ENCODE peak calls at places on chromosomes 13 and 19, in seven cellular contexts. B, V, S, C, H, P and T are unnamed samples.

GRCh38 chr13:69474286-69474685 is 633.3 kb upstream of the ATXN8OS start:
- DNase-seq in B (no peak), H (no peak), C (no peak), S (no peak), P (no peak), V (no peak), T (no peak)

GRCh38 chr13:46051958-46052313 is 610 bp downstream of the ZC3H13 start:
- DNase-seq in S (peak; percentile 14), C (peak; percentile 0), V (no peak), H (no peak), P (no peak), B (no peak), T (no peak)

GRCh38 chr13:113754691-113755090 is 4.3 kb upstream of the TMEM255B start:
- DNase-seq in B (no peak), P (no peak), H (no peak), S (no peak), V (no peak), C (no peak), T (no peak)

GRCh38 chr13:41974262-41974900 is 13.5 kb upstream of the VWA8 start:
- DNase-seq in B (no peak), S (no peak), V (no peak), C (no peak), P (no peak), H (peak; percentile 44), T (no peak)

GRCh38 chr19:1079566-1080111 is 12.7 kb downstream of the ARHGAP45 start:
- DNase-seq in S (no peak), C (no peak), H (peak; percentile 59), V (peak; percentile 59), P (no peak), B (no peak), T (no peak)

GRCh38 chr19:40771101-40771539 is 4.2 kb upstream of the MIA start:
- DNase-seq in C (no peak), S (peak; percentile 47), V (no peak), H (no peak), P (no peak), B (no peak), T (no peak)

GRCh38 chr19:45011959-45012358 is 10.7 kb downstream of the RELB start:
- DNase-seq in P (no peak), H (no peak), S (no peak), C (no peak), B (no peak), V (no peak), T (no peak)

GRCh38 chr19:35509018-35509652 is 4.3 kb downstream of the DMKN start:
- DNase-seq in V (peak; percentile 79), C (no peak), H (peak; percentile 9), B (no peak), S (peak; percentile 88), P (peak; percentile 62), T (no peak)

GRCh38 chr19:3548594-3548993 is 8.8 kb downstream of the MFSD12 start:
- DNase-seq in S (no peak), H (no peak), V (no peak), C (no peak), B (no peak), P (no peak), T (no peak)

GRCh38 chr13:112071011-112071901 is 4.3 kb downstream of the SOX1 start:
- DNase-seq in H (no peak), P (no peak), B (no peak), V (no peak), S (no peak), C (no peak), T (no peak)

GRCh38 chr13:113663934-113664333 is 3.1 kb upstream of the GRK1 start:
- DNase-seq in C (no peak), H (no peak), P (no peak), V (no peak), B (no peak), S (no peak), T (no peak)

GRCh38 chr19:15934332-15935078 is at the start of gene CYP4F11:
- DNase-seq in H (no peak), B (no peak), S (no peak), P (no peak), C (no peak), V (no peak), T (no peak)

GRCh38 chr19:23439623-23440022 is 44.4 kb upstream of the ZNF91 start:
- DNase-seq in V (peak; percentile 25), C (no peak), H (no peak), B (no peak), S (peak; percentile 46), P (peak; percentile 47), T (no peak)

GRCh38 chr13:44304433-44304725 is 69.2 kb upstream of the SERP2 start:
- DNase-seq in C (no peak), B (no peak), V (no peak), H (no peak), S (no peak), P (no peak), T (no peak)

GRCh38 chr13:59982631-59983382 is 180.9 kb downstream of the DIAPH3 start:
- DNase-seq in H (no peak), S (no peak), B (peak; percentile 46), V (no peak), C (peak; percentile 38), P (no peak), T (no peak)

GRCh38 chr13:83117046-83117445 is 765.2 kb downstream of the SLITRK1 start:
- DNase-seq in P (no peak), B (no peak), C (no peak), S (no peak), V (no peak), H (no peak), T (no peak)

GRCh38 chr19:54298357-54299125 is 14.4 kb downstream of the LILRA5 start:
- DNase-seq in P (no peak), B (no peak), V (no peak), C (no peak), S (no peak), H (no peak), T (no peak)

GRCh38 chr19:21256722-21257121 is 72.5 kb downstream of the ZNF708 start:
- DNase-seq in H (peak; percentile 19), C (peak; percentile 4), B (no peak), V (no peak), P (no peak), S (peak; percentile 77), T (no peak)

GRCh38 chr19:52566121-52566520 is 4.0 kb upstream of the ZNF701 start:
- DNase-seq in B (no peak), H (no peak), S (no peak), V (no peak), C (no peak), P (no peak), T (no peak)

GRCh38 chr13:49436890-49437289 is 7.0 kb downstream of the CAB39L start:
- DNase-seq in P (no peak), B (peak; percentile 43), S (no peak), H (no peak), C (peak; percentile 73), V (no peak), T (no peak)

GRCh38 chr19:32773126-32773525 is 53.6 kb downstream of the TDRD12 start:
- DNase-seq in P (no peak), C (no peak), S (no peak), V (no peak), B (no peak), H (peak; percentile 74), T (no peak)

GRCh38 chr19:32767951-32768679 is 48.5 kb downstream of the TDRD12 start:
- DNase-seq in V (no peak), S (no peak), H (no peak), B (no peak), P (no peak), C (no peak), T (no peak)

GRCh38 chr19:32771596-32771995 is 52.0 kb downstream of the TDRD12 start:
- DNase-seq in P (no peak), B (no peak), V (no peak), H (no peak), S (no peak), C (no peak), T (no peak)
- H3K18ac ChIP-seq in P (no peak overlapping the region), B (no peak overlapping the region), V (no peak overlapping the region), H (no peak overlapping the region), S (no peak overlapping the region), C (no peak overlapping the region), T (no peak overlapping the region)

DNA sequence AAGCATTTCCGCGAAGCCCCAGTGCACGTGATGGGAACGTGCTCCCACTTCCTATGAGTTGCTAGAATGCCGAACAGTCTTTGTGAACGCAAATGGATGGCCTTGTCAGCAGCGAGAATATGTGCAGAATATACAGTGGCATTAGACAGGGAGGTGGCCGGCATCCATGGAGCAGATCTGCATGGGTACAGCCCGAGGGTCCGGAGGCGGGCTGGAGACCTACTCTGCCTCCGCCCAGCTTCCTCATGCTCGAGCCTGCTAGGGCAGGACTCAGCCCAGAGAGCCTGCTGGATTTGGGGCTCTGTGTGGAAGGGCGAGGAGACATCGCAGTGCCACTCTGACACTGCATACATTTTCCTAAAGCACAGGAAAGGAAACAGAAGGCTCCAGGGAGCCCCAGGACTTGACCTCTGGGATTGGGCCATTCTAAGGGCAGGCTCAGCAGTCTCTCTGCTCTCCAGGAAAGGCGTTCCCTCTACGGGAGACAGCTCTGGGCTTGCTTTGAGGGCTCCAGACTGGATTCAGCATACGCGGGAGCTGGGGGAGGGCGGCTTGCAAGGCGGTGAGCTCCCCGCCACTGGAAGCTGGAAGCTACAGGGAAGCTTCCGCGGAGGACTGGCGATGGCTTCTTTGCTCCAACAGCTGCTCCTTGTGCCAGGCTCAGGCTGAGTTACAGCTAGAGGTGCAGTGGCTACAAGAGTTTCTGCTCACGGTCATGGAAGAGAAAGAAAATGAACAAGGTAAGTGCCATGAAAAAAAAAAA is 56.0 kb upstream of the UQCRFS1 start:
- DNase-seq in P (no peak), C (no peak), H (no peak), S (no peak), B (no peak), V (peak; percentile 47), T (no peak)
- H3K4me2 ChIP-seq in P (no peak overlapping the region), C (no peak overlapping the region), H (no peak overlapping the region), S (no peak overlapping the region), B (no peak overlapping the region), V (no peak overlapping the region), T (no peak overlapping the region)

GRCh38 chr13:35198821-35199220 is 256.8 kb downstream of the NBEA start:
- DNase-seq in C (no peak), V (no peak), S (no peak), P (no peak), B (no peak), H (no peak), T (no peak)
- H3K4me1 ChIP-seq in C (no peaks in the 10 kb centered on the region), V (no peaks in the 10 kb centered on the region), S (no peaks in the 10 kb centered on the region), P (no peaks in the 10 kb centered on the region), B (no peaks in the 10 kb centered on the region), H (no peaks in the 10 kb centered on the region), T (no peaks in the 10 kb centered on the region)

GRCh38 chr19:6421075-6422014 is 3.3 kb downstream of the KHSRP start:
- DNase-seq in S (no peak), V (no peak), B (no peak), C (no peak), P (no peak), H (no peak), T (no peak)
- H3K18ac ChIP-seq in S (no peak overlapping the region), V (no peak overlapping the region), B (no peak overlapping the region), C (no peak overlapping the region), P (no peak overlapping the region), H (no peak overlapping the region), T (no peak overlapping the region)